ENCODE peak calls at places on chromosomes 5 and 9, in ten cellular contexts. G, O, Y, F, A, S, K, I, R and C are unnamed samples.
A peak's percentile ranks its signal among the peaks of the same experiment; 100 is the strongest.

GRCh38 chr9:134725605-134725940 is 84.0 kb downstream of the COL5A1 start:
- DNase-seq in G (no peak), O (no peak), Y (no peak), F (peak; percentile 33), A (no peak), S (no peak), K (no peak), I (no peak), R (no peak), C (no peak)

GRCh38 chr9:135702002-135702721 is at the start of gene KCNT1:
- DNase-seq in G (peak; percentile 40), O (peak; percentile 51), Y (peak; percentile 37), F (peak; percentile 32), A (peak; percentile 24), S (peak; percentile 69), K (no peak), I (peak; percentile 98), R (no peak), C (no peak)

GRCh38 chr5:160118349-160119141 is 705 bp downstream of the PWWP2A start:
- DNase-seq in G (peak; percentile 60), O (peak; percentile 72), Y (peak; percentile 34), F (no peak), A (peak; percentile 21), S (no peak), K (peak; percentile 69), I (peak; percentile 70), R (peak; percentile 58), C (peak; percentile 81)

GRCh38 chr5:123511290-123511647 is 708 bp upstream of the CSNK1G3 start:
- DNase-seq in G (no peak), O (no peak), Y (no peak), F (no peak), A (no peak), S (peak; percentile 69), K (no peak), I (peak; percentile 13), R (no peak), C (no peak)

GRCh38 chr5:141319699-141320098 is 885 bp downstream of the TAF7 start:
- DNase-seq in G (no peak), O (no peak), Y (no peak), F (no peak), A (no peak), S (no peak), K (no peak), I (no peak), R (no peak), C (no peak)

GRCh38 chr5:125870271-125870670 is 552.9 kb upstream of the GRAMD2B start:
- DNase-seq in G (no peak), O (no peak), Y (peak; percentile 21), F (no peak), A (peak; percentile 86), S (peak; percentile 73), K (no peak), I (peak; percentile 6), R (no peak), C (no peak)

GRCh38 chr5:79021753-79022152 is 36.6 kb upstream of the ARSB start:
- DNase-seq in G (no peak), O (no peak), Y (no peak), F (no peak), A (no peak), S (no peak), K (no peak), I (no peak), R (no peak), C (no peak)

GRCh38 chr5:92907914-92908606 is 673.0 kb downstream of the NR2F1-AS1 start:
- DNase-seq in G (no peak), O (no peak), Y (no peak), F (no peak), A (peak; percentile 59), S (peak; percentile 54), K (no peak), I (no peak), R (no peak), C (no peak)

GRCh38 chr9:72205513-72205912 is 56.3 kb downstream of the GDA start:
- DNase-seq in G (no peak), O (no peak), Y (no peak), F (no peak), A (no peak), S (no peak), K (no peak), I (no peak), R (no peak), C (no peak)

GRCh38 chr5:179867476-179867875 is 8.9 kb upstream of the MRNIP start:
- DNase-seq in G (no peak), O (no peak), Y (no peak), F (no peak), A (no peak), S (no peak), K (no peak), I (peak; percentile 5), R (no peak), C (no peak)

GRCh38 chr5:132344775-132345514 is 24.6 kb upstream of the SLC22A5 start:
- DNase-seq in G (no peak), O (no peak), Y (no peak), F (no peak), A (no peak), S (no peak), K (no peak), I (no peak), R (no peak), C (no peak)

GRCh38 chr5:90871356-90871755 is 312.8 kb downstream of the ADGRV1 start:
- DNase-seq in G (no peak), O (no peak), Y (no peak), F (no peak), A (no peak), S (peak; percentile 41), K (no peak), I (no peak), R (no peak), C (no peak)

GRCh38 chr5:95951916-95952315 is 9.7 kb downstream of the ELL2 start:
- DNase-seq in G (no peak), O (no peak), Y (no peak), F (no peak), A (no peak), S (no peak), K (no peak), I (no peak), R (no peak), C (no peak)

GRCh38 chr5:94908889-94909480 is 290.5 kb downstream of the SLF1 start:
- DNase-seq in G (no peak), O (no peak), Y (no peak), F (peak; percentile 27), A (peak; percentile 26), S (peak; percentile 55), K (no peak), I (peak; percentile 20), R (no peak), C (no peak)

GRCh38 chr5:31270396-31270795 is 76.9 kb downstream of the CDH6 start:
- DNase-seq in G (no peak), O (no peak), Y (no peak), F (peak; percentile 15), A (no peak), S (peak; percentile 32), K (no peak), I (no peak), R (no peak), C (no peak)

GRCh38 chr9:99720455-99721050 is 101.1 kb upstream of the NR4A3 start:
- DNase-seq in G (no peak), O (no peak), Y (no peak), F (no peak), A (peak; percentile 6), S (peak; percentile 48), K (no peak), I (peak; percentile 5), R (no peak), C (no peak)

GRCh38 chr5:102719886-102720285 is 35.2 kb upstream of the PAM start:
- DNase-seq in G (no peak), O (no peak), Y (no peak), F (no peak), A (no peak), S (no peak), K (no peak), I (no peak), R (no peak), C (no peak)

GRCh38 chr9:16217933-16218830 is 652.3 kb downstream of the BNC2 start:
- DNase-seq in G (no peak), O (no peak), Y (no peak), F (no peak), A (no peak), S (peak; percentile 43), K (no peak), I (no peak), R (no peak), C (no peak)

GRCh38 chr9:34989946-34990635 is 546 bp downstream of the DNAJB5 start:
- DNase-seq in G (peak; percentile 63), O (peak; percentile 80), Y (peak; percentile 53), F (no peak), A (no peak), S (peak; percentile 76), K (peak; percentile 77), I (peak; percentile 62), R (peak; percentile 63), C (peak; percentile 80)

GRCh38 chr5:65034782-65035181 is 266.1 kb downstream of the CWC27 start:
- DNase-seq in G (peak; percentile 13), O (no peak), Y (peak; percentile 3), F (no peak), A (no peak), S (no peak), K (peak; percentile 47), I (no peak), R (no peak), C (peak; percentile 64)

GRCh38 chr5:156824800-156825199 is 25.3 kb upstream of the PPP1R2B start:
- DNase-seq in G (no peak), O (no peak), Y (peak; percentile 56), F (no peak), A (no peak), S (peak; percentile 78), K (no peak), I (peak; percentile 32), R (no peak), C (no peak)

GRCh38 chr9:124481115-124481514 is 26.1 kb downstream of the NR5A1 start:
- DNase-seq in G (no peak), O (no peak), Y (no peak), F (no peak), A (no peak), S (no peak), K (no peak), I (no peak), R (no peak), C (no peak)

GRCh38 chr9:123343428-123344272 is 12.3 kb upstream of the CRB2 start:
- DNase-seq in G (no peak), O (no peak), Y (no peak), F (no peak), A (no peak), S (peak; percentile 81), K (no peak), I (no peak), R (no peak), C (no peak)

GRCh38 chr9:38201844-38202243 is 132.8 kb upstream of the SHB start:
- DNase-seq in G (no peak), O (no peak), Y (no peak), F (no peak), A (no peak), S (no peak), K (no peak), I (no peak), R (no peak), C (no peak)